ENCODE peak calls at places on chromosomes 6 and 20, in eight cellular contexts. F is AG04449, N is uterus, M is retinal pigment epithelial cell, L is gastrocnemius medialis, Q is lung, Z is psoas muscle, C is breast epithelium. W is an unnamed sample.
A peak's percentile ranks its signal among the peaks of the same experiment; 100 is the strongest.

GRCh38 chr6:2669067-2669710 is 81.5 kb downstream of the MYLK4 start:
- DNase-seq in L (no peak), C (no peak), Q (no peak), F (no peak), Z (no peak), M (no peak), N (no peak), W (no peak)

GRCh38 chr6:36029464-36029863 is 1.9 kb downstream of the MAPK14 start:
- DNase-seq in M (no peak), Z (no peak), C (no peak), F (no peak), N (no peak), L (no peak), Q (no peak), W (no peak)

GRCh38 chr20:10648651-10649050 is 25.1 kb downstream of the JAG1 start:
- DNase-seq in Q (no peak), N (no peak), C (no peak), M (peak; percentile 72), L (no peak), Z (no peak), F (peak; percentile 83), W (no peak)

GRCh38 chr20:16350465-16350864 is 222.8 kb downstream of the KIF16B start:
- DNase-seq in N (no peak), Q (no peak), F (peak; percentile 16), L (peak; percentile 77), M (no peak), Z (peak; percentile 30), C (no peak), W (no peak)

GRCh38 chr6:168603234-168603633 is 162.2 kb downstream of the SMOC2 start:
- DNase-seq in Q (no peak), Z (no peak), M (no peak), C (no peak), F (no peak), N (no peak), L (no peak), W (no peak)

GRCh38 chr6:159193923-159194322 is 24.7 kb downstream of the FNDC1 start:
- DNase-seq in C (no peak), Q (no peak), M (no peak), L (no peak), Z (no peak), N (no peak), F (no peak), W (no peak)

GRCh38 chr6:108559884-108560462 is 744 bp upstream of the FOXO3 start:
- DNase-seq in C (peak; percentile 78), M (no peak), Q (peak; percentile 65), F (no peak), L (peak; percentile 70), Z (peak; percentile 74), N (peak; percentile 89), W (no peak)

GRCh38 chr6:31556312-31556711 is 8.9 kb downstream of the NFKBIL1 start:
- DNase-seq in C (no peak), F (no peak), N (no peak), L (no peak), Q (no peak), Z (no peak), M (no peak), W (no peak)

GRCh38 chr6:20708367-20709124 is 174.3 kb downstream of the CDKAL1 start:
- DNase-seq in Q (no peak), L (no peak), N (no peak), F (no peak), M (peak; percentile 88), C (no peak), Z (no peak), W (no peak)

GRCh38 chr20:19937651-19938420 is 79.3 kb upstream of the NAA20 start:
- DNase-seq in Z (no peak), M (no peak), F (no peak), N (no peak), L (no peak), Q (no peak), C (no peak), W (no peak)

GRCh38 chr6:100633096-100633766 is 168.5 kb upstream of the SIM1 start:
- DNase-seq in C (no peak), L (no peak), Q (no peak), F (peak; percentile 28), N (no peak), M (peak; percentile 46), Z (no peak), W (no peak)

GRCh38 chr20:63972312-63973159 is 2.8 kb upstream of the ZNF512B start:
- DNase-seq in N (peak; percentile 48), L (no peak), Z (peak; percentile 26), Q (no peak), F (no peak), M (no peak), C (peak; percentile 17), W (no peak)

GRCh38 chr20:32828029-32828666 is 8.4 kb downstream of the MAPRE1 start:
- DNase-seq in N (no peak), Z (no peak), C (no peak), M (no peak), Q (no peak), L (no peak), F (no peak), W (no peak)

GRCh38 chr20:986733-987355 is 15.3 kb downstream of the RSPO4 start:
- DNase-seq in M (no peak), L (no peak), F (no peak), C (no peak), N (no peak), Z (no peak), Q (no peak), W (no peak)

GRCh38 chr6:16474834-16475781 is 236.7 kb downstream of the GMPR start:
- DNase-seq in M (no peak), F (no peak), C (no peak), Z (no peak), N (no peak), Q (no peak), L (no peak), W (no peak)

GRCh38 chr6:51618563-51618962 is 468.9 kb downstream of the PKHD1 start:
- DNase-seq in N (no peak), L (no peak), Q (no peak), C (no peak), Z (no peak), M (no peak), F (no peak), W (no peak)

GRCh38 chr6:88166901-88167624 is 916 bp upstream of the CNR1 start:
- DNase-seq in F (no peak), Q (no peak), L (no peak), Z (no peak), N (no peak), C (no peak), M (no peak), W (no peak)

GRCh38 chr20:19658137-19658536 is 99.9 kb upstream of the RIN2 start:
- DNase-seq in N (no peak), Q (no peak), L (no peak), F (no peak), Z (no peak), C (no peak), M (no peak), W (peak; percentile 91)

GRCh38 chr6:40708049-40708448 is 120.9 kb upstream of the LRFN2 start:
- DNase-seq in Z (no peak), C (no peak), F (no peak), N (no peak), Q (no peak), M (no peak), L (no peak), W (no peak)
- TF ChIP-seq CTCF in Z (no peak), C (no peak), F (no peak), N (no peak), Q (no peak), M (no peak), L (no peak), W (no peak)

DNA sequence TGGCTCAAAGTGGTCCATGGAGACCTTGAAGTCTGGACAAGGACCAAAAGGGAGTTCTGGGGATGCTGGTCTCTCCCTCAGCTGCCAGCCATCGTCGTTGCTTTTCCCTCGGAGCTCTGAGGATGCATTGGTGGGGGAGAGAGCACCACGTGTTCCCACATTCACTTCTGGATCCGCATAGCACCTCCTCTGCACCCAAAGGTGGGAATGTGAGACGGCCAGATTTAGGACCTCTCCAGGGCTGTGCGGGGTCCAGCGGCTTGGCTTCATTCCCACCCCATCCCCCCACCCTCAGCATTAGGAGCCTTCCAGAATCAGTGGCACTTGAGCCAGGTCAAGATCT is 1.1 kb downstream of the EPB41L1 start:
- DNase-seq in Z (no peak), M (no peak), F (no peak), L (no peak), Q (no peak), N (no peak), C (no peak), W (no peak)
- H3K4me3 ChIP-seq in Z (peak overlapping the region; percentile 72), M (no peak overlapping the region), F (peak overlapping the region; percentile 78), L (no peak overlapping the region), Q (no peak overlapping the region), N (no peak overlapping the region), C (peak overlapping the region; percentile 68), W (no peak overlapping the region)

GRCh38 chr6:50128420-50129005 is 78.8 kb upstream of the DEFB112 start:
- DNase-seq in M (no peak), Z (no peak), C (no peak), Q (no peak), F (no peak), L (no peak), N (no peak), W (no peak)
- TF ChIP-seq CTCF in M (peak; percentile 20), Z (peak; percentile 53), C (peak; percentile 12), Q (no peak), F (no peak), L (peak; percentile 37), N (no peak), W (peak; percentile 35)

GRCh38 chr6:41712651-41713103 is 22.7 kb downstream of the TFEB start:
- DNase-seq in M (no peak), F (no peak), L (peak; percentile 77), N (no peak), Z (peak; percentile 56), Q (peak; percentile 72), C (peak; percentile 92), W (no peak)

GRCh38 chr6:41714556-41715273 is 20.7 kb downstream of the TFEB start:
- DNase-seq in Z (no peak), F (no peak), C (no peak), Q (no peak), M (no peak), N (no peak), L (no peak), W (no peak)

GRCh38 chr6:41713161-41713649 is 22.2 kb downstream of the TFEB start:
- DNase-seq in N (peak; percentile 49), Q (peak; percentile 62), M (no peak), C (peak; percentile 85), F (no peak), L (peak; percentile 84), Z (peak; percentile 54), W (no peak)

GRCh38 chr6:41715779-41716515 is 19.5 kb downstream of the TFEB start:
- DNase-seq in Q (no peak), F (no peak), M (no peak), C (no peak), Z (no peak), L (no peak), N (no peak), W (no peak)

DNA sequence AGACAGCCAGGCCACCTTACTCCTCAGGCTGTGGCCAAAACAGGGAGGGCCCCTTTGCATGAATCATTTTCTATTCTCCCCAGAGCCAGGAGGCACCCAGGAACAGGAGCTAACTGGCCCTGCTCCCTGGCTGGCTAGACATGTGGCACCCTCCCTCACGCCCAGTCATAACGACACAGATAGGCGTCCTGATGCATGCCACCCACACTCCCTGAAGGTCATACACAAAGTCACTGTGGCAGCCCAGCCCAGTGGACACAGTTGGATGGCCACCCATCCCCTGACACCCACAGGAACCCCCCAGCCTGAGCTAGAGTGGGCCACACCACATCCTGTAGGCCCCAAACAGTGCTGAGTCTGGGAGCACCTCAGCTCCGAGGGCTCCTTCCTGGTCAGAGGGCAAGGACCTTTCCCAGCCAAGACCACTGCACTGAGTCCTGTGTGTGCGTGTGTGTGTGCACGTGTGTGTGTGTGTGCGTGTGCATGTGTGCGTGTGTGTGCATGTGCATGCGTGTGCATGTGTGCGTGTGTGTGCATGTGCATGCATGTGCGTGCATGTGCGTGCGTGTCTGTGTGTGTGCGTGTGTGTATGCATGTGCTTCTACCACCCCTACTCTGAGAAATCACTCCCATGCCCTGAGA is 21.6 kb downstream of the TFEB start:
- DNase-seq in M (no peak), Q (no peak), L (peak; percentile 89), C (no peak), F (no peak), Z (peak; percentile 71), N (no peak), W (no peak)
- H3K4me3 ChIP-seq in M (no peak overlapping the region), Q (no peak overlapping the region), L (no peak overlapping the region), C (no peak overlapping the region), F (no peak overlapping the region), Z (no peak overlapping the region), N (no peak overlapping the region), W (no peak overlapping the region)

W was measured in GM12864.